ENCODE peak calls at places on chromosomes 1 and 21, in nine cellular contexts. Q, P, Z, X, B, W, J, S and G are unnamed samples.

GRCh38 chr1:13228343-13228781 is 2.4 kb upstream of the PRAMEF18 start:
- DNase-seq in Z (no peak), S (peak), P (no peak), W (peak), Q (peak), J (no peak), B (no peak), X (no peak), G (no peak)

GRCh38 chr1:166952002-166952746 is 23.2 kb downstream of the ILDR2 start:
- DNase-seq in S (no peak), J (no peak), X (no peak), Z (peak), W (no peak), Q (no peak), P (no peak), B (no peak), G (no peak)

GRCh38 chr1:226622012-226622411 is 73.4 kb downstream of the STUM start:
- DNase-seq in B (no peak), X (no peak), J (no peak), S (no peak), P (no peak), Z (no peak), W (no peak), Q (no peak), G (no peak)

GRCh38 chr1:88683516-88683847 is 591 bp upstream of the PKN2 start:
- DNase-seq in B (peak), W (peak), X (peak), S (peak), Z (no peak), P (no peak), J (peak), Q (peak), G (no peak)

GRCh38 chr21:28521932-28522826 is 470.5 kb downstream of the LTN1 start:
- DNase-seq in Z (peak), B (no peak), S (no peak), Q (no peak), J (no peak), X (no peak), P (no peak), W (no peak), G (peak)

GRCh38 chr1:220222939-220223338 is 49.3 kb downstream of the RAB3GAP2 start:
- DNase-seq in B (no peak), P (no peak), S (no peak), X (no peak), Q (no peak), Z (no peak), W (no peak), J (no peak), G (no peak)

GRCh38 chr21:43727571-43728466 is 8.9 kb downstream of the PDXK start:
- DNase-seq in J (no peak), P (peak), Q (no peak), S (peak), X (peak), Z (no peak), W (peak), B (no peak), G (no peak)

GRCh38 chr21:41698071-41698470 is 68.8 kb downstream of the RIPK4 start:
- DNase-seq in Z (no peak), P (no peak), W (no peak), J (no peak), B (no peak), Q (no peak), X (no peak), S (no peak), G (no peak)

GRCh38 chr1:218882454-218882853 is 291.2 kb upstream of the LYPLAL1 start:
- DNase-seq in S (no peak), J (no peak), Z (no peak), Q (no peak), W (no peak), P (no peak), B (no peak), X (no peak), G (no peak)

GRCh38 chr1:55249646-55250398 is 34.7 kb upstream of the USP24 start:
- DNase-seq in Z (no peak), W (no peak), S (no peak), B (no peak), P (no peak), Q (no peak), J (no peak), X (no peak), G (no peak)

GRCh38 chr1:83996621-83997020 is 2.3 kb downstream of the TTLL7 start:
- DNase-seq in P (no peak), S (no peak), Z (peak), Q (no peak), B (no peak), W (no peak), J (no peak), X (no peak), G (no peak)

GRCh38 chr1:113198806-113199205 is 125.8 kb downstream of the LRIG2 start:
- DNase-seq in B (no peak), J (no peak), Q (no peak), Z (no peak), S (no peak), W (no peak), X (no peak), P (no peak), G (no peak)

GRCh38 chr1:247574664-247575063 is 13.5 kb upstream of the OR2G2 start:
- DNase-seq in W (no peak), X (no peak), B (no peak), P (no peak), Q (no peak), S (no peak), J (no peak), Z (no peak), G (no peak)

GRCh38 chr1:183077107-183077506 is 53.9 kb downstream of the LAMC1 start:
- DNase-seq in B (no peak), Q (no peak), X (no peak), Z (no peak), J (no peak), W (no peak), S (no peak), P (no peak), G (no peak)

GRCh38 chr1:38129971-38130370 is 83.4 kb upstream of the POU3F1 start:
- DNase-seq in J (no peak), Q (no peak), S (no peak), X (no peak), W (no peak), P (peak), B (no peak), Z (no peak), G (no peak)

GRCh38 chr21:38410451-38410850 is 87.8 kb downstream of the ERG start:
- DNase-seq in Z (no peak), B (no peak), Q (no peak), X (no peak), W (no peak), J (no peak), S (no peak), P (no peak), G (no peak)

GRCh38 chr1:88618331-88618730 is 65.7 kb upstream of the PKN2 start:
- DNase-seq in W (no peak), B (no peak), Q (no peak), X (no peak), Z (no peak), P (no peak), S (no peak), J (no peak), G (no peak)

GRCh38 chr1:14850563-14850962 is 252.1 kb downstream of the KAZN start:
- DNase-seq in Q (no peak), P (no peak), B (no peak), Z (no peak), W (no peak), S (peak), X (no peak), J (no peak), G (no peak)

GRCh38 chr1:19533626-19534025 is 48.3 kb upstream of the CAPZB start:
- DNase-seq in Q (no peak), Z (no peak), P (no peak), X (no peak), W (peak), J (no peak), S (no peak), B (peak), G (no peak)